ENCODE peak calls at places on chromosomes 16 and 17, in seven cellular contexts. W is H1, T is SK-N-SH, Z is K562, P is GM12878, B is HCT116, N is HepG2. Q is an unnamed sample.

GRCh38 chr17:75976175-75976848 is 2.7 kb downstream of the ACOX1 start:
- DNase-seq in W (no peak), T (no peak), Z (no peak), P (no peak), B (no peak), N (peak), Q (no peak)

GRCh38 chr16:86071611-86072240 is 172.8 kb downstream of the IRF8 start:
- DNase-seq in W (no peak), T (no peak), Z (no peak), P (no peak), B (no peak), N (no peak), Q (no peak)

GRCh38 chr16:1776991-1777374 is 4.0 kb upstream of the MRPS34 start:
- DNase-seq in W (no peak), T (no peak), Z (no peak), P (no peak), B (no peak), N (no peak), Q (no peak)

GRCh38 chr17:81409190-81409935 is 14.1 kb downstream of the BAHCC1 start:
- DNase-seq in W (no peak), T (peak), Z (peak), P (no peak), B (no peak), N (no peak), Q (no peak)

GRCh38 chr16:56193951-56194726 is 2.9 kb downstream of the GNAO1 start:
- DNase-seq in W (peak), T (peak), Z (peak), P (no peak), B (no peak), N (peak), Q (peak)

GRCh38 chr17:55549140-55549539 is 37.9 kb upstream of the SMIM36 start:
- DNase-seq in W (no peak), T (no peak), Z (no peak), P (no peak), B (peak), N (peak), Q (peak)

GRCh38 chr17:8867361-8867981 is at the start of gene PIK3R6:
- DNase-seq in W (no peak), T (no peak), Z (no peak), P (no peak), B (no peak), N (no peak), Q (no peak)

GRCh38 chr16:54422159-54422558 is 135.6 kb upstream of the IRX3 start:
- DNase-seq in W (no peak), T (no peak), Z (no peak), P (no peak), B (no peak), N (no peak), Q (no peak)

GRCh38 chr17:78723001-78723796 is 58.9 kb downstream of the CYTH1 start:
- DNase-seq in W (peak), T (peak), Z (no peak), P (no peak), B (no peak), N (no peak), Q (no peak)

GRCh38 chr17:65359016-65359415 is 202.4 kb downstream of the AXIN2 start:
- DNase-seq in W (no peak), T (no peak), Z (no peak), P (no peak), B (peak), N (no peak), Q (no peak)

GRCh38 chr17:45976391-45976754 is 22.7 kb upstream of the STH start:
- DNase-seq in W (no peak), T (no peak), Z (no peak), P (no peak), B (no peak), N (no peak), Q (no peak)

GRCh38 chr17:39921323-39921722 is 2.9 kb upstream of the GSDMB start:
- DNase-seq in W (no peak), T (no peak), Z (no peak), P (no peak), B (no peak), N (no peak), Q (no peak)

GRCh38 chr16:69463876-69464275 is 39.5 kb downstream of the CYB5B start:
- DNase-seq in W (no peak), T (no peak), Z (no peak), P (no peak), B (no peak), N (no peak), Q (no peak)

GRCh38 chr16:68000450-68000849 is 1.2 kb upstream of the DPEP2 start:
- DNase-seq in W (no peak), T (no peak), Z (no peak), P (no peak), B (no peak), N (no peak), Q (no peak)

GRCh38 chr17:78374631-78375274 is 3.7 kb upstream of the PGS1 start:
- DNase-seq in W (peak), T (no peak), Z (no peak), P (no peak), B (no peak), N (no peak), Q (no peak)

GRCh38 chr17:83189013-83189672 is 109.7 kb downstream of the METRNL start:
- DNase-seq in W (peak), T (no peak), Z (no peak), P (no peak), B (no peak), N (no peak), Q (no peak)

GRCh38 chr17:64240741-64241347 is 22.2 kb downstream of the TEX2 start:
- DNase-seq in W (no peak), T (peak), Z (no peak), P (no peak), B (no peak), N (no peak), Q (no peak)

GRCh38 chr16:17471745-17472075 is 950 bp upstream of the XYLT1 start:
- DNase-seq in W (no peak), T (no peak), Z (no peak), P (no peak), B (no peak), N (no peak), Q (no peak)

GRCh38 chr17:21089933-21090888 is 36.6 kb upstream of the DHRS7B start:
- DNase-seq in W (no peak), T (no peak), Z (no peak), P (no peak), B (no peak), N (no peak), Q (no peak)

GRCh38 chr16:74743668-74744299 is 30.8 kb downstream of the FA2H start:
- DNase-seq in W (no peak), T (no peak), Z (peak), P (no peak), B (peak), N (peak), Q (peak)

GRCh38 chr17:28173071-28173561 is 130.6 kb downstream of the NLK start:
- DNase-seq in W (no peak), T (no peak), Z (peak), P (no peak), B (no peak), N (no peak), Q (no peak)

GRCh38 chr17:2435181-2435741 is 34.4 kb upstream of the MNT start:
- DNase-seq in W (peak), T (peak), Z (no peak), P (no peak), B (no peak), N (no peak), Q (no peak)

GRCh38 chr16:80317132-80318098 is 223.4 kb upstream of the DYNLRB2 start:
- DNase-seq in W (peak), T (peak), Z (peak), P (no peak), B (no peak), N (peak), Q (no peak)

GRCh38 chr16:72246423-72246822 is 74.5 kb upstream of the PMFBP1 start:
- DNase-seq in W (no peak), T (no peak), Z (no peak), P (peak), B (no peak), N (no peak), Q (no peak)

GRCh38 chr17:58764373-58764772 is 8.7 kb downstream of the PPM1E start:
- DNase-seq in W (no peak), T (no peak), Z (no peak), P (no peak), B (no peak), N (no peak), Q (no peak)
- TF ChIP-seq JUND in W (no peak), T (no peak), Z (no peak), P (no peak), B (no peak), N (no peak), Q (no peak)

GRCh38 chr16:28191364-28191985 is 20.3 kb downstream of the XPO6 start:
- DNase-seq in W (no peak), T (no peak), Z (no peak), P (no peak), B (no peak), N (no peak), Q (peak)
- TF ChIP-seq JUND in W (no peak), T (no peak), Z (no peak), P (no peak), B (no peak), N (no peak), Q (no peak)

DNA sequence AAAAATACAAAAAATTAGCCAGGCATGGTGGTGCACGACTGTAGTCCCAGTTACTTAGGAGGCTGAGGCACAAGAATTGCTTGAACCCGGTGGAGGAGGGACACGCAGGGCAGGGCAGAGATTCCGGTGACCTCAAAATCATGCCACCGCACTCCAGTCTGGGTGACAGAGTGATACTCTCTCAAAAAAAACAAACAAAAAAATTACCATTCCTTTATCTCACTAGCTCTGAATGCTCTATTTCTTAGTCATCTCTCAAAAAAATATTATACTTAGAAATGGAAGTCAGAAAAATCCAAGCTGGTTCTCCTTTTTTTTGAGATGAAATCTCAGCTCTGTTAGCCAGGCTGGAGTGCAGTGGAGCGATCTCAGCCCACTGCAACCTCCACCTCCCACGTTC is 40.8 kb downstream of the SPOP start:
- DNase-seq in W (no peak), T (no peak), Z (no peak), P (no peak), B (no peak), N (no peak), Q (no peak)
- TF ChIP-seq JUND in W (no peak), T (no peak), Z (no peak), P (no peak), B (no peak), N (no peak), Q (no peak)

GRCh38 chr17:29827179-29827578 is 102.8 kb downstream of the SSH2 start:
- DNase-seq in W (no peak), T (no peak), Z (no peak), P (no peak), B (no peak), N (no peak), Q (no peak)

GRCh38 chr17:29828676-29829291 is 101.2 kb downstream of the SSH2 start:
- DNase-seq in W (no peak), T (no peak), Z (no peak), P (no peak), B (no peak), N (no peak), Q (no peak)

GRCh38 chr17:29826045-29826692 is 103.9 kb downstream of the SSH2 start:
- DNase-seq in W (no peak), T (no peak), Z (no peak), P (no peak), B (no peak), N (no peak), Q (no peak)

GRCh38 chr17:29825604-29826003 is 104.4 kb downstream of the SSH2 start:
- DNase-seq in W (no peak), T (no peak), Z (no peak), P (no peak), B (no peak), N (peak), Q (no peak)
- TF ChIP-seq JUND in W (no peak), T (no peak), Z (no peak), P (no peak), B (no peak), N (no peak), Q (no peak)

GRCh38 chr17:74807376-74807775 is 31.2 kb upstream of the NAT9 start:
- DNase-seq in W (no peak), T (peak), Z (no peak), P (no peak), B (no peak), N (no peak), Q (no peak)

GRCh38 chr17:74806334-74806733 is 30.2 kb upstream of the NAT9 start:
- DNase-seq in W (no peak), T (no peak), Z (no peak), P (no peak), B (no peak), N (no peak), Q (no peak)

GRCh38 chr17:74809031-74809430 is 32.9 kb upstream of the NAT9 start:
- DNase-seq in W (no peak), T (no peak), Z (no peak), P (no peak), B (no peak), N (no peak), Q (no peak)

GRCh38 chr17:74805543-74805991 is 29.4 kb upstream of the NAT9 start:
- DNase-seq in W (no peak), T (no peak), Z (no peak), P (no peak), B (no peak), N (no peak), Q (no peak)

DNA sequence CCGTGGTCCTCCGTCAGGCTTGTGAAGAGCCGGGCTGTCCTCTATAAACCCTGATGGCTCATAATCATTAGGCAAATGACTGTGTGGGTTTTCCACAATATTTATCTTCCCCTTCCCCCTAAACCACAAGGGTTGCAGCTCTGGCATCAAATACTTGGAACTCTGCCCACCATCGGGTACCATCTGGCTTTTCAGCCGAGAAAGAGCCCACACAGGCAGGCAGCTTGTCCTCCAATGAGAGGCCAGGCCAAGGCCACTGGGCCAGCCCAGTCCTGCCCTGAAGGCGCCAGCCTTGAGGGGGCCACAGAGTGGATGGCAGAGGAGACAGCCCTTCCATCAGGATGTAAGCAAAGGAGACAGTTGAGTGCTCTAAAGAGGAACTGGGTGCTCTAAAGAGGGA is 31.8 kb upstream of the NAT9 start:
- DNase-seq in W (no peak), T (peak), Z (no peak), P (no peak), B (no peak), N (no peak), Q (no peak)
- TF ChIP-seq JUND in W (no peak), T (no peak), Z (no peak), P (no peak), B (no peak), N (no peak), Q (no peak)

DNA sequence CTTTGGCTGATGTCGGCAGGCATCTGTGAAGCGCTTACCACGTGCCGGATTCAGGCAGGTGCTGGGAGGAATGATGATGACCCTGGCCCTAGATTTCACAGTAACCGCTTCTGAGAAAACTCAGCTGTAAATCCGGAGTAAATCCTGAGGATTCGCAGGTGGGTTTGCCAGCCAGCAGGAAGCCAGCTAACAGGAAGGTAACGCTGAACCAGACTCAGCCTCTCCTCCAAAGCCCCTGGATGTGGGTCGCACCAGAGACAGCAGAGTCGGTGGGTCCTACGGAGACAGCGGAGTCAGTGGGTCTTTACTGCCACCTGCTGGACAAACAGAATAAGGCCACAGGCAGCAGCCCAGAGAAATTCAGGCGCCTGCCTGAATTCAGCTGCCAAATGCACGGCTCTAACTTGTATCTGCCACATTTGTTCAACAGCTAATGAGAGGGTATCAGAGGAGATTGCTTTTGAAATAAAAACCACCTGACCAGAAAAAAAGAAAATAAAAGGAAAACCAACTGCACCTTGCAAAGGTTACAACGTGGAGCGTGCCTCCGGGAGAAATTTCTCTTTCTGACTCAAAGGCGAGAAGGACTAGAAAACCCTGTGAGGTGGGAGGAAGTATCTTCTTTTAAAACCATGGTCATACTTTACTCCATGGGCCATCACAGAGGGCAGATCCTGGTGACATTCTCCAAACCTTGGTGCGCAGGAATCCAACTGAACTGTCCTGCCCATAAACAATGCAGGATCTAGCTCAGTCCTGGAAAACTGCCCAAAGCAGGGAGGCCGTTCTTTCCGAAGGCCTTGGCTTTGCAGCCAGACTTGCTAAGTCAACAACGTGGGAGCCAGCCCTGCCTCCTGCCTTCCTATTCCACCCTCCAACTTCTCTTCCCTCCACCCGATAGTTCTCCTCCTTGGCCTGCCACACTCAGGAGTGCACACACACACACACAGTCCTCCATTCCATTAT is 16.3 kb downstream of the COPRS start:
- DNase-seq in W (peak), T (peak), Z (peak), P (no peak), B (peak), N (peak), Q (peak)
- TF ChIP-seq JUND in W (no peak), T (no peak), Z (no peak), P (no peak), B (no peak), N (no peak), Q (no peak)

GRCh38 chr16:3142770-3143169 is 7.9 kb downstream of the ZNF213 start:
- DNase-seq in W (no peak), T (peak), Z (no peak), P (no peak), B (no peak), N (no peak), Q (no peak)
- TF ChIP-seq JUND in W (no peak), T (no peak), Z (no peak), P (no peak), B (no peak), N (no peak), Q (no peak)

DNA sequence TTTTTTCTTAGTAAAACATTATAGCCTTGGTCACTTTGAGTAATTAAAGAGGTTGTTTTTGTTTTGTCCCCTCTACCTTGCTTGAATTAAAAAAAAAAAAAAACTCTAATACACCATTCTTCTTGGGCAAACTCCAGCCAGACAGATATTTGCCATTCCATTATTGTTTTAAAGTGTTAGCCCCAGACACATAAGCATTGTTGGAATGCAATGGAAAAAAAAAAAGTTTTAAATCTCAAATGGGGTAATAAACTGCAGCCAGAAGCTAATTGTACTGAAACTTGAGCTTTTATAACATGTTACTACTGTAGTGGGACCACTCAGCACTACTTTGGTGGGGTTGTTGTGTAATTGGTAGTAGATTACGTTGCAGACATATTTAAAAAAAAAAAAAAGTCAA is 626.8 kb upstream of the SOX9 start:
- DNase-seq in W (no peak), T (no peak), Z (no peak), P (no peak), B (no peak), N (no peak), Q (no peak)
- TF ChIP-seq JUND in W (no peak), T (peak), Z (no peak), P (no peak), B (no peak), N (no peak), Q (no peak)

DNA sequence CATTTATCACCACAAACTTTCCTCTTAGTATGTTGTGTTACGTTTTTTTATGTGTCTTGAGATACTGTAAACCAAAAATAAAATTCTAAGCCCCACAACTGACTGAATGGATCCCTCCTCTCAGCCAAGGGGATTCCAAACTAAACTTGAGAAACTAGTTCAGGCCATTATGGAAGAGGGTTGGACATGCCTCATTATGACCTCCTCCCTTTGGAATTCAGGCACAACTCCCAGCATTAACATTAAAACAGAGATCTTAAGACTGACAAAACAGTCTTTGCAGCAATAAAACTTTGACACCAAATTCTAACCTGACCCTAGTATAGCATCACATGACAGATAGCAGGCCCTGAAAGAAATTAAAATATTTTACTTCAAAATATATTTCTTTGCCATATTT is 51.1 kb upstream of the SLC47A1 start:
- DNase-seq in W (no peak), T (no peak), Z (no peak), P (no peak), B (no peak), N (no peak), Q (no peak)
- TF ChIP-seq JUND in W (peak), T (no peak), Z (no peak), P (no peak), B (no peak), N (no peak), Q (peak)

DNA sequence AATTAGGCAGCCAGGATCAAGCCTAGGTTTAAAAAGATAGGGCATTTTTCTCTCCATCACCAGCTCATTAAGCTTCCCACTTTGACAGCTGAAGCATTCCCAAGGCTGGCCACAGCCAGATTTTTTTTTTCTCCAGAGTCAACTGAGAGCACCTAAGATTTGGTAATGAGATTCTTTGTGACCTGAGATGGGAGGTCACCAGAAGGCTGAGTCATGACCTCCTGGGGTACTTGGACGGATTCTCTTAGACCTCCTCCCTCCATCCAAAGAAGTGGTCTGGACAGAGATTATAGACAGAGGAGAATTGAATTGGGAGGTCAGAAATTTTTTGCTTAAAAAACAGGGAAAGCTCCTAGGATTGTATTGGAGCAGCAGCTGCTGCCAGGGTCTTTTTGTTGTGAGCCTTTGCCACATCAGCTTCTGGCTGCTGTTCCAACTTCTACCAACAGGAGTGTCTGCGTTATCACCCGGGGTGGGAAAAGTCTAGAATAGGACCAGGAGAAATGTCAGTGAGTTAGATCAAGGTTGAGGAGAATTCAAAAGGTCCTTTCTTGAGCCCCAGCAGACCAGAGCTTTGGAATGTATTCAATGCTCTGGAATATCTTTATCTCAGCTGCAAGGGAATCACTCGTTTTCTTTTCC is 221.2 kb upstream of the N4BP1 start:
- DNase-seq in W (peak), T (no peak), Z (peak), P (no peak), B (peak), N (peak), Q (no peak)
- TF ChIP-seq JUND in W (no peak), T (no peak), Z (no peak), P (no peak), B (no peak), N (no peak), Q (no peak)

Q was measured in T47D.